ENCODE peak calls at places on chromosomes 6 and 20, in eight cellular contexts. C is OCI-LY7, I is osteoblast, E is mesenchymal stem cell, W is IMR-90, Q is H1, V is GM23338, K is GM23248. Y is an unnamed sample.

GRCh38 chr20:43916875-43917371 is 2.3 kb downstream of the TOX2 start:
- DNase-seq in Q (no peak), V (peak), W (peak), C (no peak), K (peak), I (no peak), E (peak), Y (peak)

GRCh38 chr6:151068761-151069312 is 170.9 kb upstream of the AKAP12 start:
- DNase-seq in Q (no peak), W (peak), I (no peak), V (no peak), E (peak), K (peak), C (no peak), Y (peak)

GRCh38 chr6:20182926-20183521 is 29.2 kb downstream of the MBOAT1 start:
- DNase-seq in C (no peak), W (peak), I (no peak), Q (no peak), K (peak), E (no peak), V (no peak), Y (peak)

GRCh38 chr20:13170771-13171170 is 50.3 kb upstream of the ISM1 start:
- DNase-seq in E (no peak), W (no peak), K (no peak), V (no peak), I (no peak), Q (no peak), C (no peak), Y (no peak)

GRCh38 chr6:163999475-164000125 is 585.1 kb downstream of the QKI start:
- DNase-seq in E (no peak), C (no peak), W (no peak), V (no peak), Q (no peak), K (peak), I (no peak), Y (no peak)

GRCh38 chr6:42402184-42402583 is 49.5 kb downstream of the TRERF1 start:
- DNase-seq in W (peak), K (peak), V (no peak), Q (no peak), C (no peak), E (peak), I (no peak), Y (peak)

GRCh38 chr20:60238992-60239655 is 280.9 kb downstream of the CDH26 start:
- DNase-seq in C (no peak), W (no peak), I (no peak), Q (no peak), V (no peak), K (no peak), E (no peak), Y (no peak)

GRCh38 chr6:137734875-137735182 is 132.2 kb upstream of the TNFAIP3 start:
- DNase-seq in K (no peak), V (no peak), I (no peak), Q (no peak), E (peak), C (no peak), W (no peak), Y (peak)

GRCh38 chr6:164099535-164099982 is 685.0 kb downstream of the QKI start:
- DNase-seq in K (no peak), V (no peak), I (no peak), Q (no peak), W (no peak), E (no peak), C (no peak), Y (peak)

GRCh38 chr6:144179237-144179636 is 28.9 kb downstream of the STX11 start:
- DNase-seq in C (no peak), Q (no peak), V (no peak), W (no peak), E (no peak), I (no peak), K (no peak), Y (no peak)

DNA sequence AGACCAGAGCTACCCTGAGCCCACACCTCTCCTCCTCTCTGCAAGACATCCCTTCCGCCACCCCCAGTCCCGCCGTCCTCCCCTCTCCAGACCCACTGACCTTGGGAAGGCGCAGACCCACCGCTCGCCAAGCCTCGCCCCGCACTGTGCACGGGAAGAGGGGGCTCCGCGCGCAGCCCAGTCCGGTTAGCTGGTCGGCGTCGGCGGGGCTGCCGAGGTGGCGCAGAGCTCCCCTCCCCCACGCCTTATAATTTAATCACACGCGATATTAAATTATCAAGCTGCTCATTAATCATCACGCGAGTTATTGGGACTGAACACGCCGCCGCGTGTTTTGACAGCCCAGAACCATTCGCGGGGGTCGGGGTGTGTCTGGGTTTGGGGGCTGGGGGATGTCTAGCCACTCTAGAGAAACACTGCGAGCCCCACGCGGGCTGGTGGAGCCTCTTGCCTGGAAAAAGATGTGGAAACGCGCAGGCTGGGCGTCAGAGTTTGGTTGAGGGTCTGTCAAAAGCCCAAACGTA is at the start of gene LINC00237:
- DNase-seq in E (no peak), K (no peak), Q (no peak), V (peak), W (no peak), C (no peak), I (peak), Y (no peak)
- H2AFZ ChIP-seq in E (no peak), K (no peak), Q (peak), V (peak), W (peak), C (no peak), I (no peak), Y (no peak)

DNA sequence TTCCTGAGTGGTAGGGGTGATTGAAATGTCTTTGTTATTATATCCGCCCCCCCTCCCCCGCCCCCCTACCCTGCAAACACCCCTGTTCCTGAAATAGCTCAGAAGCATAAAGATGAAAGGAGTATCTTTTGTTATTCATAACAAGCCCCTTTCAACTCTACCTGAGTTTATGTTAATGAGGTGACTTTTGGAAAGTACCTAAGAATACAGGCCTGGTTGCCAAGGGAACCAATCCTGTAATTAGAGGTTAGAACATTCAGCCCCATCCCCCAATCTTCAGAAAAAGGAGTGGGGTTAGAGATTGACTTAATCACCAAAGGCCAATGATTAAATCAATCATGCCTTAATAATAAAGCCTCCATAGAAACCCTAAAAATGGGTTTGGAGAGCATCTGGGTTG is 979.2 kb upstream of the GJE1 start:
- DNase-seq in E (no peak), V (peak), C (peak), K (no peak), I (no peak), Q (no peak), W (no peak), Y (no peak)
- H3K27ac ChIP-seq in E (no peak), V (peak), C (no peak), K (no peak), I (no peak), Q (peak), W (no peak), Y (no peak)

DNA sequence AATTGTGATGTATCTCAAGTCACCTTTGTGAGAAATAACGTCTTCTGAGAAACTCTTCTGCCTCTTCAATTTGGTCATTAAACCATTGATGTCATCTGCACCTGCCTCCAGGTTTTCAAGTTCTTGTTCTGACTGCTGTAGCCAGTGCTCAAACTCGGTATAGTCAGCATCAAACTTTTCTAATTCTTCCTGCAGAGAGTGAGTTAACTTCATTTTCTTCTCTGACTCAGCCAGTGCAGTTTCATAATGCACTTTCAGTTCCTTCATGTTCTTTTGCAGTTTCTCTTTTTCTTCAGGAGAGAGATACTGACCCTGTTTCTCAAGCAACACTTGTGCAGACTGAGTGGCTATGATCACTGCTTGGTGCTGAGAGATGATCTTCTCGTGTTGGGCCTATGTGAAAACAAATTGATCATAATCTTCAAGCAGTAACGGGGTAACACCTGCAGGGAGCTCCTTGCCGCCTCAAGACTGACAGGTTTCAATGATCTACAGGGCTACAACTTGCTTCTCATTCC is 48.8 kb downstream of the DST start:
- DNase-seq in E (no peak), W (peak), I (no peak), C (peak), K (peak), Q (no peak), V (no peak), Y (peak)
- H2AFZ ChIP-seq in E (no peak), W (no peak), I (no peak), C (peak), K (no peak), Q (no peak), V (no peak), Y (no peak)

DNA sequence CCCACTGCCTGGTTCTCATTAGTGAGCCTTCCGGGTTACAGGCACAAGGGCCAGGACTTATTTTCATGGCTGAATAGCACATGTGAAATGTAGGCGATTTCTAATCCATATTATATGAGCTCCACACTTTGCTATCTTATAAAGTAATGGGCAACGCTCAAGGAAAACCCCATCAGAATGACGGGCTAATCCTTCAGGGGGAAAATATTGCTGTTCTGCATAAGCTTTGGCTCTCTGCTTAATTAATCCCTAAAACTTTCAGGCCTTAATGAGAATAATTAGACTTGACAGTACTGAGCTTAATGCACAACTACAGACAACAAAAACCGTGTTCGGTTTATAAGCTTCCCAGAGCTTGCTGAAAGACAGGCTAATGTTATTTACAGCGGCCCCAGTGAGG is 164.3 kb downstream of the CD83 start:
- DNase-seq in C (no peak), W (no peak), K (no peak), I (no peak), E (no peak), V (no peak), Q (no peak), Y (no peak)
- H3K27ac ChIP-seq in C (no peak), W (no peak), K (no peak), I (no peak), E (no peak), V (no peak), Q (no peak), Y (no peak)

Y was measured in fibroblast of lung.